ENCODE peak calls at places on chromosome 11, in ten cellular contexts. J is non-pigmented ciliary epithelial cell; T is RPMI8226; Z is osteoblast; K is K562; U is psoas muscle; P is MV-4-11; L is GM18507; W is GM19239; S is stimulated activated CD8-positive, alpha-beta memory T cell treated with anti-CD3 and anti-CD28 coated beads, Interleukin-15, amount 100 ng/mL, for 48 hours. O is an unnamed sample.

GRCh38 chr11:65427691-65428577 is 5.3 kb downstream of the NEAT1 start:
- DNase-seq in T (peak), U (peak), S (no peak), K (no peak), P (peak), J (no peak), Z (no peak), L (no peak), W (no peak), O (peak)

GRCh38 chr11:31812392-31813241 is 1.5 kb upstream of the PAX6 start:
- DNase-seq in J (no peak), P (no peak), W (no peak), K (no peak), U (peak), L (no peak), T (no peak), Z (peak), S (no peak), O (no peak)

GRCh38 chr11:35390737-35391682 is 28.3 kb downstream of the SLC1A2 start:
- DNase-seq in L (no peak), S (peak), W (no peak), P (peak), U (no peak), Z (no peak), K (no peak), J (peak), T (peak), O (peak)

GRCh38 chr11:61718613-61719302 is 33.7 kb upstream of the MYRF start:
- DNase-seq in T (no peak), J (peak), S (no peak), Z (peak), K (peak), W (no peak), P (no peak), L (no peak), U (no peak), O (no peak)

GRCh38 chr11:128054323-128054910 is 532.9 kb downstream of the ETS1 start:
- DNase-seq in P (peak), K (no peak), L (no peak), W (no peak), T (no peak), S (no peak), U (no peak), J (no peak), Z (no peak), O (no peak)

GRCh38 chr11:95299078-95299611 is 68.1 kb upstream of the SESN3 start:
- DNase-seq in K (no peak), S (no peak), Z (no peak), L (no peak), J (no peak), P (no peak), W (no peak), U (no peak), T (no peak), O (no peak)

GRCh38 chr11:102367364-102367763 is 20.4 kb downstream of the BIRC2 start:
- DNase-seq in T (no peak), L (no peak), K (peak), J (no peak), U (no peak), Z (no peak), S (no peak), W (no peak), P (peak), O (no peak)

GRCh38 chr11:109784536-109784935 is 308.7 kb upstream of the ZC3H12C start:
- DNase-seq in J (no peak), P (no peak), L (no peak), T (no peak), U (no peak), S (no peak), K (no peak), Z (no peak), W (no peak), O (no peak)

GRCh38 chr11:3797329-3798090 is at the start of gene NUP98:
- DNase-seq in J (peak), W (peak), U (peak), S (peak), Z (peak), T (peak), K (peak), P (peak), L (peak), O (peak)

GRCh38 chr11:65224939-65225283 is 36.9 kb upstream of the POLA2 start:
- DNase-seq in W (no peak), L (no peak), U (no peak), T (no peak), Z (peak), J (peak), S (no peak), K (peak), P (peak), O (peak)

GRCh38 chr11:129368889-129369672 is 6.6 kb upstream of the BARX2 start:
- DNase-seq in W (no peak), U (no peak), Z (no peak), L (no peak), P (no peak), J (no peak), K (no peak), S (no peak), T (peak), O (peak)

GRCh38 chr11:61956191-61957027 is 6.3 kb downstream of the BEST1 start:
- DNase-seq in Z (no peak), S (no peak), L (no peak), T (no peak), K (no peak), U (no peak), J (no peak), W (no peak), P (no peak), O (no peak)

GRCh38 chr11:129815596-129816461 is at the start of gene TMEM45B:
- DNase-seq in Z (peak), S (peak), U (no peak), T (peak), J (no peak), W (no peak), L (no peak), P (no peak), K (no peak), O (peak)

GRCh38 chr11:68942090-68942620 is 38.5 kb downstream of the IGHMBP2 start:
- DNase-seq in J (no peak), U (no peak), P (no peak), Z (peak), L (no peak), K (no peak), W (no peak), S (no peak), T (no peak), O (no peak)

GRCh38 chr11:120756931-120757330 is 245.4 kb downstream of the GRIK4 start:
- DNase-seq in S (no peak), J (no peak), P (no peak), W (no peak), U (no peak), Z (no peak), T (no peak), L (no peak), K (no peak), O (no peak)

GRCh38 chr11:66181632-66182345 is 86.7 kb upstream of the RAB1B start:
- DNase-seq in T (no peak), W (no peak), J (no peak), L (no peak), P (no peak), Z (no peak), U (no peak), S (no peak), K (no peak), O (no peak)

GRCh38 chr11:116427903-116428637 is 344.7 kb downstream of the BUD13 start:
- DNase-seq in K (no peak), Z (no peak), T (no peak), J (no peak), P (no peak), U (no peak), W (no peak), S (no peak), L (no peak), O (no peak)

GRCh38 chr11:17979770-17980371 is 33.0 kb downstream of the SERGEF start:
- DNase-seq in P (no peak), K (peak), Z (no peak), S (no peak), J (no peak), W (peak), T (peak), L (peak), U (no peak), O (peak)

GRCh38 chr11:1335811-1336761 is 26.7 kb upstream of the TOLLIP start:
- DNase-seq in L (no peak), P (peak), U (peak), T (peak), J (peak), S (no peak), Z (peak), W (peak), K (peak), O (peak)

GRCh38 chr11:14687943-14688627 is 44.5 kb downstream of the PDE3B start:
- DNase-seq in T (no peak), Z (no peak), L (no peak), S (no peak), W (no peak), U (no peak), K (no peak), J (no peak), P (no peak), O (no peak)

GRCh38 chr11:3056296-3057068 is 741 bp downstream of the CARS1 start:
- DNase-seq in J (no peak), P (no peak), L (no peak), W (no peak), Z (peak), S (no peak), T (peak), K (no peak), U (no peak), O (peak)

GRCh38 chr11:116510886-116511650 is 261.7 kb downstream of the BUD13 start:
- DNase-seq in J (no peak), L (no peak), W (no peak), S (no peak), U (no peak), T (no peak), Z (no peak), P (no peak), K (no peak), O (no peak)

GRCh38 chr11:130732476-130732875 is 183.8 kb downstream of the SNX19 start:
- DNase-seq in P (no peak), S (no peak), U (no peak), W (no peak), T (no peak), K (no peak), J (no peak), Z (no peak), L (no peak), O (no peak)

O was measured in stomach.